ENCODE peak calls at places on chromosomes 5 and 9, in ten cellular contexts. D is activated T-cell treated with anti-CD3 and anti-CD28 coated beads, Interleukin-2, amount 50 U/mL, for 24 hours; H is PC-9; Z is myocyte; A is HS-5; P is immature natural killer cell; K is RCC 7860; E is iris pigment epithelial cell; G is HEK293T; J is GM03348. N is an unnamed sample.

GRCh38 chr5:68830499-68830898 is 263.3 kb upstream of the SLC30A5 start:
- DNase-seq in D (no peak), H (no peak), Z (no peak), A (no peak), P (no peak), K (no peak), E (no peak), G (no peak), J (no peak), N (no peak)

GRCh38 chr5:134490255-134490924 is 35.1 kb upstream of the JADE2 start:
- DNase-seq in D (no peak), H (no peak), Z (no peak), A (no peak), P (no peak), K (no peak), E (no peak), G (no peak), J (no peak), N (no peak)

GRCh38 chr5:91024727-91025126 is 358.4 kb downstream of the ARRDC3 start:
- DNase-seq in D (no peak), H (no peak), Z (no peak), A (no peak), P (no peak), K (no peak), E (no peak), G (no peak), J (no peak), N (no peak)

GRCh38 chr5:61401726-61402125 is 69.7 kb downstream of the ZSWIM6 start:
- DNase-seq in D (no peak), H (no peak), Z (peak), A (no peak), P (no peak), K (no peak), E (peak), G (no peak), J (peak), N (peak)

GRCh38 chr5:141850183-141850768 is 27.9 kb downstream of the PCDH1 start:
- DNase-seq in D (peak), H (no peak), Z (peak), A (no peak), P (peak), K (no peak), E (peak), G (peak), J (peak), N (peak)

GRCh38 chr9:116480700-116481099 is 206.4 kb upstream of the TRIM32 start:
- DNase-seq in D (no peak), H (no peak), Z (no peak), A (no peak), P (no peak), K (no peak), E (no peak), G (no peak), J (no peak), N (no peak)

GRCh38 chr5:90410178-90410762 is 714 bp upstream of the CETN3 start:
- DNase-seq in D (no peak), H (no peak), Z (no peak), A (no peak), P (no peak), K (no peak), E (no peak), G (no peak), J (no peak), N (no peak)

GRCh38 chr5:148425808-148426207 is 42.0 kb downstream of the FBXO38 start:
- DNase-seq in D (no peak), H (no peak), Z (no peak), A (no peak), P (no peak), K (no peak), E (peak), G (no peak), J (no peak), N (no peak)

GRCh38 chr9:6123402-6123801 is 92.2 kb upstream of the IL33 start:
- DNase-seq in D (no peak), H (no peak), Z (peak), A (no peak), P (no peak), K (no peak), E (no peak), G (no peak), J (no peak), N (no peak)

GRCh38 chr9:83937861-83938455 is 16.7 kb upstream of the KIF27 start:
- DNase-seq in D (no peak), H (peak), Z (peak), A (no peak), P (peak), K (peak), E (peak), G (peak), J (peak), N (no peak)

GRCh38 chr5:146223179-146223578 is 19.8 kb downstream of the RBM27 start:
- DNase-seq in D (no peak), H (no peak), Z (no peak), A (no peak), P (no peak), K (no peak), E (no peak), G (no peak), J (no peak), N (no peak)

GRCh38 chr5:147055850-147056523 is 177.4 kb upstream of the PPP2R2B start:
- DNase-seq in D (no peak), H (no peak), Z (no peak), A (no peak), P (no peak), K (no peak), E (no peak), G (no peak), J (no peak), N (no peak)

GRCh38 chr5:978693-979092 is 29.9 kb upstream of the NKD2 start:
- DNase-seq in D (no peak), H (no peak), Z (no peak), A (no peak), P (no peak), K (no peak), E (no peak), G (no peak), J (no peak), N (no peak)

GRCh38 chr9:124222918-124223720 is 34.6 kb upstream of the NEK6 start:
- DNase-seq in D (peak), H (peak), Z (no peak), A (no peak), P (no peak), K (peak), E (peak), G (no peak), J (peak), N (peak)

GRCh38 chr9:127567898-127568617 is 44.0 kb upstream of the STXBP1 start:
- DNase-seq in D (peak), H (no peak), Z (no peak), A (no peak), P (no peak), K (no peak), E (no peak), G (peak), J (peak), N (no peak)

GRCh38 chr9:134892820-134893420 is 12.3 kb downstream of the FCN2 start:
- DNase-seq in D (no peak), H (no peak), Z (no peak), A (no peak), P (no peak), K (no peak), E (no peak), G (no peak), J (no peak), N (no peak)

GRCh38 chr9:124436320-124436719 is 13.9 kb upstream of the ADGRD2 start:
- DNase-seq in D (no peak), H (no peak), Z (no peak), A (no peak), P (no peak), K (no peak), E (no peak), G (no peak), J (no peak), N (no peak)

GRCh38 chr9:118331622-118332045 is 627.4 kb downstream of the TLR4 start:
- DNase-seq in D (no peak), H (peak), Z (peak), A (peak), P (no peak), K (peak), E (peak), G (no peak), J (peak), N (no peak)

GRCh38 chr5:60295423-60295822 is 401.9 kb upstream of the PDE4D start:
- DNase-seq in D (no peak), H (no peak), Z (peak), A (no peak), P (no peak), K (no peak), E (peak), G (peak), J (peak), N (peak)

GRCh38 chr9:127185931-127186781 is 63.7 kb upstream of the ANGPTL2 start:
- DNase-seq in D (no peak), H (no peak), Z (peak), A (peak), P (no peak), K (no peak), E (peak), G (no peak), J (peak), N (peak)

GRCh38 chr9:126549246-126550006 is 64.3 kb upstream of the LMX1B start:
- DNase-seq in D (no peak), H (no peak), Z (no peak), A (no peak), P (no peak), K (no peak), E (no peak), G (no peak), J (no peak), N (no peak)

GRCh38 chr9:134607971-134608370 is 33.6 kb upstream of the COL5A1 start:
- DNase-seq in D (no peak), H (no peak), Z (no peak), A (no peak), P (no peak), K (no peak), E (peak), G (no peak), J (no peak), N (no peak)

GRCh38 chr9:112411626-112412027 is 31.7 kb downstream of the HSDL2 start:
- DNase-seq in D (no peak), H (no peak), Z (no peak), A (no peak), P (no peak), K (no peak), E (peak), G (no peak), J (peak), N (no peak)

GRCh38 chr5:88824141-88824540 is 58.8 kb downstream of the MEF2C start:
- DNase-seq in D (no peak), H (no peak), Z (no peak), A (no peak), P (no peak), K (no peak), E (no peak), G (no peak), J (no peak), N (no peak)

GRCh38 chr5:142478116-142478515 is 153.3 kb upstream of the SPRY4 start:
- DNase-seq in D (no peak), H (no peak), Z (peak), A (no peak), P (no peak), K (no peak), E (no peak), G (no peak), J (no peak), N (no peak)

GRCh38 chr5:24444439-24444838 is 200.3 kb downstream of the CDH10 start:
- DNase-seq in D (no peak), H (no peak), Z (no peak), A (no peak), P (no peak), K (no peak), E (no peak), G (no peak), J (no peak), N (no peak)

GRCh38 chr5:60883229-60883628 is 39.2 kb upstream of the ELOVL7 start:
- DNase-seq in D (no peak), H (no peak), Z (peak), A (no peak), P (no peak), K (no peak), E (peak), G (no peak), J (peak), N (peak)

GRCh38 chr5:156528673-156529072 is 201.7 kb downstream of the SGCD start:
- DNase-seq in D (no peak), H (no peak), Z (peak), A (no peak), P (no peak), K (no peak), E (no peak), G (no peak), J (no peak), N (no peak)

GRCh38 chr5:148391422-148391821 is 7.7 kb downstream of the FBXO38 start:
- DNase-seq in D (no peak), H (no peak), Z (no peak), A (no peak), P (no peak), K (no peak), E (no peak), G (no peak), J (no peak), N (no peak)

GRCh38 chr9:136051568-136052432 is 43.3 kb downstream of the NACC2 start:
- DNase-seq in D (peak), H (peak), Z (peak), A (peak), P (no peak), K (peak), E (peak), G (peak), J (peak), N (peak)